ENCODE peak calls at places on chromosome 14, in four cellular contexts. Q is adrenal gland, N is gastrocnemius medialis, H is fibroblast of lung. C is an unnamed sample.

GRCh38 chr14:72521045-72521444 is 372.9 kb downstream of the DPF3 start:
- DNase-seq in N (no peak), H (no peak), Q (no peak), C (no peak)

GRCh38 chr14:85580536-85581165 is 50.7 kb downstream of the FLRT2 start:
- DNase-seq in N (no peak), H (no peak), Q (no peak), C (no peak)

GRCh38 chr14:34742509-34743115 is 28.2 kb upstream of the CFL2 start:
- DNase-seq in Q (no peak), H (no peak), N (no peak), C (no peak)

GRCh38 chr14:59202031-59202430 is 13.6 kb downstream of the DAAM1 start:
- DNase-seq in N (no peak), Q (no peak), H (no peak), C (no peak)

GRCh38 chr14:74542056-74542685 is 48.6 kb downstream of the ISCA2 start:
- DNase-seq in Q (no peak), N (no peak), H (no peak), C (no peak)

GRCh38 chr14:25908707-25909106 is 689.1 kb downstream of the NOVA1 start:
- DNase-seq in Q (no peak), H (no peak), N (no peak), C (no peak)

GRCh38 chr14:61277232-61277631 is 3.9 kb downstream of the TMEM30B start:
- DNase-seq in H (no peak), Q (no peak), N (no peak), C (no peak)

GRCh38 chr14:52716160-52716559 is 9.2 kb downstream of the PSMC6 start:
- DNase-seq in H (no peak), Q (no peak), N (no peak), C (no peak)

GRCh38 chr14:99382781-99383456 is 97.7 kb downstream of the SETD3 start:
- DNase-seq in Q (no peak), H (peak; percentile 48), N (peak; percentile 38), C (no peak)

GRCh38 chr14:99475179-99475578 is 5.5 kb downstream of the SETD3 start:
- DNase-seq in N (no peak), Q (no peak), H (peak; percentile 32), C (no peak)

GRCh38 chr14:24943024-24943423 is 106.9 kb downstream of the STXBP6 start:
- DNase-seq in H (peak; percentile 47), N (peak; percentile 61), Q (no peak), C (no peak)

GRCh38 chr14:22039938-22040780 is 366.5 kb upstream of the OR4E1 start:
- DNase-seq in N (no peak), H (no peak), Q (no peak), C (no peak)

GRCh38 chr14:99568567-99569560 is 35.1 kb downstream of the CCDC85C start:
- DNase-seq in H (peak; percentile 73), Q (peak; percentile 68), N (no peak), C (peak; percentile 66)

GRCh38 chr14:62885451-62885850 is 159.8 kb downstream of the KCNH5 start:
- DNase-seq in Q (no peak), H (peak; percentile 5), N (no peak), C (no peak)

GRCh38 chr14:69055125-69055524 is 76.0 kb upstream of the ACTN1 start:
- DNase-seq in H (peak; percentile 91), Q (no peak), N (no peak), C (no peak)

GRCh38 chr14:93122820-93123219 is 7.1 kb upstream of the ITPK1 start:
- DNase-seq in H (no peak), N (no peak), Q (no peak), C (no peak)

GRCh38 chr14:99572173-99572999 is 31.6 kb downstream of the CCDC85C start:
- DNase-seq in N (peak; percentile 69), H (no peak), Q (peak; percentile 78), C (no peak)

GRCh38 chr14:96782436-96782835 is 14.7 kb upstream of the VRK1 start:
- DNase-seq in H (no peak), N (no peak), Q (no peak), C (no peak)

GRCh38 chr14:74259513-74259912 is 20.3 kb downstream of the VSX2 start:
- DNase-seq in N (no peak), H (no peak), Q (no peak), C (no peak)

GRCh38 chr14:31362746-31363145 is 57.6 kb downstream of the HEATR5A start:
- DNase-seq in H (no peak), Q (no peak), N (no peak), C (no peak)

GRCh38 chr14:20332946-20333782 is at the start of gene CCNB1IP1:
- DNase-seq in Q (peak; percentile 62), H (peak; percentile 95), N (peak; percentile 62), C (peak; percentile 71)

GRCh38 chr14:62655161-62655560 is 390.1 kb downstream of the KCNH5 start:
- DNase-seq in Q (no peak), N (no peak), H (peak; percentile 19), C (no peak)

GRCh38 chr14:20836668-20837338 is 34.2 kb upstream of the RNASE1 start:
- DNase-seq in Q (no peak), N (no peak), H (peak; percentile 3), C (no peak)

GRCh38 chr14:26180221-26180620 is 417.6 kb downstream of the NOVA1 start:
- DNase-seq in H (no peak), N (no peak), Q (no peak), C (no peak)

GRCh38 chr14:99146991-99147740 is 124.8 kb downstream of the BCL11B start:
- DNase-seq in N (no peak), Q (no peak), H (no peak), C (no peak)

GRCh38 chr14:62706217-62706616 is 339.0 kb downstream of the KCNH5 start:
- DNase-seq in Q (no peak), N (no peak), H (peak; percentile 20), C (no peak)

GRCh38 chr14:85475113-85475512 is 54.8 kb upstream of the FLRT2 start:
- DNase-seq in Q (no peak), H (no peak), N (no peak), C (no peak)

GRCh38 chr14:24139272-24139934 is 2.0 kb downstream of the EMC9 start:
- DNase-seq in N (no peak), Q (no peak), H (no peak), C (no peak)

GRCh38 chr14:92412912-92413311 is 89.9 kb downstream of the SLC24A4 start:
- DNase-seq in N (no peak), H (peak; percentile 33), Q (no peak), C (no peak)

GRCh38 chr14:34571771-34572170 is 32.3 kb upstream of the EAPP start:
- DNase-seq in H (no peak), Q (no peak), N (no peak), C (no peak)

GRCh38 chr14:99331796-99332195 is 59.8 kb upstream of the BCL11B start:
- DNase-seq in H (no peak), Q (no peak), N (no peak), C (no peak)

GRCh38 chr14:104115691-104116543 is 22.5 kb upstream of the KIF26A start:
- DNase-seq in N (no peak), Q (no peak), H (no peak), C (no peak)

GRCh38 chr14:99426796-99427346 is 53.8 kb downstream of the SETD3 start:
- DNase-seq in N (no peak), H (no peak), Q (no peak), C (no peak)

GRCh38 chr14:23725528-23725927 is 89.4 kb downstream of the DHRS2 start:
- DNase-seq in N (no peak), H (no peak), Q (no peak), C (no peak)

GRCh38 chr14:59118171-59118570 is 70.3 kb upstream of the DAAM1 start:
- DNase-seq in Q (no peak), H (no peak), N (no peak), C (no peak)

GRCh38 chr14:68361231-68361630 is 431.6 kb downstream of the ZFP36L1 start:
- DNase-seq in Q (no peak), N (no peak), H (no peak), C (no peak)

GRCh38 chr14:67418368-67419174 is 6.6 kb upstream of the PLEK2 start:
- DNase-seq in H (no peak), N (no peak), Q (peak; percentile 54), C (no peak)

GRCh38 chr14:26992403-26993115 is 394.7 kb upstream of the NOVA1 start:
- DNase-seq in Q (no peak), N (no peak), H (no peak), C (no peak)

GRCh38 chr14:93007225-93007997 is 84.5 kb downstream of the CHGA start:
- DNase-seq in Q (peak; percentile 87), N (peak; percentile 45), H (peak; percentile 57), C (peak; percentile 83)

GRCh38 chr14:26622611-26623010 is 24.8 kb upstream of the NOVA1 start:
- DNase-seq in N (no peak), Q (no peak), H (no peak), C (no peak)

DNA sequence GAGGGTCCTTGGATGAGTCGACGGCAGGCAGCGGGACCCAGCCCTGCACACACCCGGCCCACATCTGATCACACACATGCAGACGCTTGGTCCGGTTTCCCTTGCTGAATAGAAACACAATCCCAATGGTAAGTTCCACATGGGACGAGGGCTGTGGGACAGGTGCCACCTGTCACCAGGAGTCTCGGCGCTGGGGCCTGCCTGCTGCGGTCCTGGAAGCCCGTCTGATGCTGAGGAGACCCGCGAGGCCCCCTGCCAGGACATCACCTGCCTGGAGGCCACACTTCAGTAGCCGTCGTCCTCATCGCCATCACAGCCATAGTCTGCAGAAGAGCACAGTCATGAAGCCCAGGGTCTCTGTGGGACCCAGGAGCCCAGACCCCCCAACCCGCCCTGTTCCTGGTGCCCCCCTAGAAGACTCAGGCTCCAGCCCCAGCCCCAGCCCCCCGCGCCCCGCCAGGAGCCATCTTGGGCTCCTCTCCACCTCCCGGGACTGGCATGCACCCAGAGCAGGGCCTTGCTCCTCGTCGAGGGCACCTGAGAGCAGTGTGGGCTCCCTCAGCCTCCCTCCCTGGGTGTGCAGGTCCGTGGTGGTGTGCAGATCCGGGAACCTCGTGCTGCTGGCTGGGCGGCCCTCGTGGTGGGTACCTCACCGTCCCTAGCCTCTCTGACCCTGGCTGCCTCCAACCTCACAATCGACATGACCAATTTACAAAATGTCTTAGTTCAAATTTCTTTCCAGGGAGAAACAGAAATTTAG is 29.3 kb upstream of the NUDT14 start:
- DNase-seq in N (no peak), H (no peak), Q (no peak), C (no peak)
- H3K36me3 ChIP-seq in N (no peaks in the 10 kb centered on the region), H (peaks cover 3% of the 10 kb centered on the region), Q (no peaks in the 10 kb centered on the region), C (peaks cover 12% of the 10 kb centered on the region)

GRCh38 chr14:95526483-95527391 is 8.1 kb upstream of the GLRX5 start:
- DNase-seq in N (no peak), H (peak; percentile 58), Q (peak; percentile 20), C (peak; percentile 60)
- H3K4me1 ChIP-seq in N (peaks cover 57% of the 10 kb centered on the region), H (peaks cover 25% of the 10 kb centered on the region), Q (peaks cover 66% of the 10 kb centered on the region), C (no peaks in the 10 kb centered on the region)

DNA sequence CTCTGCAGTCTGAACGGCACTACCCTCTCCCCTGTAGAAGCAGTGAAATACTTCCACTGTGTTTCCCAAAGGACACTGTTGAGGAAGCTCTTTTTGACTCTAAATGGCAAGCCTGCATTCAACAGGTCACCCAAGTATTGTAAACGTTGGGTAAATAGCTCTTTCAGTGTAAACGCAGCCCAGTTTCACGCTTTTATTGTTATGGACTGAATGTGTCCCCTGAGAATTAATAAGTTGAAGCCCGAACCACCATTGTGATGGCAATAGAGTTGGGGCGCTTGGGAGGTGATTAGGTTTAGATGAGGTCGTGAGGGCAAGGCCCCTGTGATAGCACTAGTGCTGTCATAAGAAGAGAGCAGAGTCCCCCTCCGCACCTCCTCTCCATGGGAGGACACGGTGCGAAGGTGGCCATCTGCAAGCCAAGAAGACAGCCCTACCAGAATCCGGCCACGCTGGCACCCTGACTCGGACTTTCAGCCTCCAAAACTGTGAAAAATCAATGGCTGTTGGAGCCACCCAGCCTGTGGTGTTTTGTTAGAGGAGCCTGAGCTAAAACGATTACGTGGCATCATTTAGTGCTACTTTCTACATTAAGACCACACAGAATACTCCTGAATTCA is 1.1 kb downstream of the SERPINA10 start:
- DNase-seq in Q (no peak), N (no peak), H (no peak), C (peak; percentile 28)
- H3K4me3 ChIP-seq in Q (no peak overlapping the region), N (no peak overlapping the region), H (no peak overlapping the region), C (no peak overlapping the region)

GRCh38 chr14:76196980-76197379 is 45.3 kb downstream of the GPATCH2L start:
- DNase-seq in N (no peak), H (no peak), Q (no peak), C (no peak)
- H3K36me3 ChIP-seq in N (peaks cover 2% of the 10 kb centered on the region), H (peaks cover 4% of the 10 kb centered on the region), Q (no peaks in the 10 kb centered on the region), C (peaks cover 74% of the 10 kb centered on the region)

C was measured in right atrium auricular region.